ENCODE peak calls at places on chromosomes 12 and 14, in eight cellular contexts. Z is SK-N-SH, J is GM23338, S is GM23248, P is neural progenitor cell, U is PC-3, X is OCI-LY7, A is HCT116. B is an unnamed sample.

GRCh38 chr12:80714055-80714454 is 2.7 kb upstream of the MYF5 start:
- DNase-seq in P (peak; percentile 73), J (peak; percentile 79), A (no peak), S (no peak), Z (no peak), U (no peak), X (no peak), B (peak; percentile 26)

GRCh38 chr12:79008591-79008990 is 144.0 kb downstream of the SYT1 start:
- DNase-seq in J (no peak), U (no peak), Z (no peak), P (no peak), X (no peak), S (no peak), A (no peak), B (no peak)

GRCh38 chr14:51616724-51617409 is 34.8 kb upstream of the FRMD6 start:
- DNase-seq in A (peak; percentile 62), Z (no peak), S (peak; percentile 82), J (no peak), X (no peak), P (no peak), U (peak; percentile 99), B (peak; percentile 60)

GRCh38 chr12:21644516-21644915 is 13.1 kb downstream of the LDHB start:
- DNase-seq in J (no peak), S (no peak), U (no peak), P (no peak), X (no peak), A (no peak), Z (no peak), B (no peak)

GRCh38 chr14:29028973-29029582 is 262.5 kb downstream of the FOXG1 start:
- DNase-seq in S (no peak), P (peak; percentile 73), X (no peak), A (no peak), U (peak; percentile 59), J (peak; percentile 83), Z (no peak), B (peak; percentile 73)

GRCh38 chr14:68979722-68980552 is 835 bp upstream of the ACTN1 start:
- DNase-seq in A (no peak), P (peak; percentile 86), Z (no peak), U (peak; percentile 75), S (peak; percentile 74), X (no peak), J (peak; percentile 83), B (peak; percentile 65)

GRCh38 chr12:51863363-51863920 is 14.9 kb upstream of the FIGNL2 start:
- DNase-seq in S (no peak), Z (no peak), P (peak; percentile 78), A (no peak), J (no peak), U (no peak), X (no peak), B (no peak)

GRCh38 chr14:102654298-102654697 is 61.8 kb downstream of the RCOR1 start:
- DNase-seq in A (no peak), J (no peak), X (no peak), P (no peak), U (peak; percentile 64), Z (no peak), S (no peak), B (no peak)

GRCh38 chr14:79896009-79896408 is 315.3 kb downstream of the DIO2 start:
- DNase-seq in A (no peak), U (no peak), S (no peak), P (no peak), J (no peak), X (no peak), Z (no peak), B (no peak)

GRCh38 chr14:50619569-50620141 is 48.5 kb downstream of the SAV1 start:
- DNase-seq in J (peak; percentile 60), X (peak; percentile 53), P (peak; percentile 22), A (peak; percentile 32), Z (peak; percentile 27), S (peak; percentile 60), U (peak; percentile 72), B (peak; percentile 34)

GRCh38 chr14:31529053-31529452 is 32.2 kb upstream of the NUBPL start:
- DNase-seq in U (no peak), Z (no peak), X (no peak), A (no peak), S (no peak), P (no peak), J (no peak), B (no peak)

GRCh38 chr12:1213205-1213604 is 222.2 kb downstream of the ERC1 start:
- DNase-seq in S (no peak), P (no peak), A (no peak), U (no peak), Z (no peak), J (no peak), X (no peak), B (no peak)

GRCh38 chr14:69079188-69079742 is 73.7 kb downstream of the DCAF5 start:
- DNase-seq in S (peak; percentile 89), P (no peak), U (peak; percentile 95), A (no peak), X (no peak), Z (no peak), J (peak; percentile 17), B (peak; percentile 55)

GRCh38 chr12:107091989-107092641 is 1.2 kb downstream of the CRY1 start:
- DNase-seq in U (peak; percentile 97), S (peak; percentile 95), X (peak; percentile 20), Z (peak; percentile 57), P (peak; percentile 85), J (peak; percentile 91), A (peak; percentile 96), B (peak; percentile 91)

GRCh38 chr12:12784911-12785814 is at the start of gene APOLD1:
- DNase-seq in S (no peak), A (no peak), U (no peak), Z (no peak), X (peak; percentile 16), J (peak; percentile 69), P (peak; percentile 17), B (no peak)

GRCh38 chr14:59097681-59098080 is 90.8 kb upstream of the DAAM1 start:
- DNase-seq in U (no peak), S (peak; percentile 69), J (no peak), P (no peak), X (no peak), A (no peak), Z (no peak), B (no peak)

GRCh38 chr14:59098377-59098776 is 90.1 kb upstream of the DAAM1 start:
- DNase-seq in J (no peak), P (no peak), Z (no peak), U (peak; percentile 91), X (no peak), S (peak; percentile 93), A (no peak), B (peak; percentile 33)

GRCh38 chr14:59100203-59100602 is 88.3 kb upstream of the DAAM1 start:
- DNase-seq in A (no peak), S (no peak), X (no peak), J (no peak), U (no peak), P (no peak), Z (no peak), B (no peak)

GRCh38 chr14:59103396-59103795 is 85.1 kb upstream of the DAAM1 start:
- DNase-seq in A (no peak), P (no peak), U (no peak), X (no peak), S (peak; percentile 71), J (no peak), Z (no peak), B (no peak)

GRCh38 chr14:59101441-59101840 is 87.0 kb upstream of the DAAM1 start:
- DNase-seq in J (no peak), P (no peak), S (no peak), X (no peak), U (no peak), Z (no peak), A (no peak), B (no peak)
- TF ChIP-seq EZH2phosphoT487 in J (no peak), P (no peak), S (no peak), X (no peak), U (no peak), Z (no peak), A (no peak), B (no peak)

DNA sequence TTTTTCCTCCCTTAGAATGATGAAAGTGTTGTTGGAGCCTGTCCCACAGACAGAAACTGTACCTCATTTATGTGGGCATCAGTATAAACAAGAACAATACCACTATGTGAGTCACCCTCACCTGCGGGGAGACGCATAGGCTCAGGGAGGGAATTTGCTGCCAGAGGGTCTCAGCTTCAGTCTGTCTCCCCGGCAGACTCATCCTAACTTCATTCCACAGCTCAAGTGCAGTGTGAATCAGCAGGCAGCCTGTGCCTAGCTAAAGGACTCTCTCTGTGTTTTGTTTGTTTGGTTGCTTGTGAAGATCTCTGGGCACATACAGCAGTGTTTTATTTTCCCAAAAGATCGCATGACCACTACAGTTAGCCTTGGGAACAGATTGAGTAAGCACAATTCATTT is 98.9 kb downstream of the PRKCH start:
- DNase-seq in Z (no peak), A (peak; percentile 6), X (no peak), S (peak; percentile 6), P (no peak), U (peak; percentile 88), J (no peak), B (no peak)
- H3K4me1 ChIP-seq in Z (no peaks in the 10 kb centered on the region), A (peaks cover 17% of the 10 kb centered on the region), X (no peaks in the 10 kb centered on the region), S (no peaks in the 10 kb centered on the region), P (peaks cover 6% of the 10 kb centered on the region), U (peaks cover 19% of the 10 kb centered on the region), J (no peaks in the 10 kb centered on the region), B (peaks cover 12% of the 10 kb centered on the region)

DNA sequence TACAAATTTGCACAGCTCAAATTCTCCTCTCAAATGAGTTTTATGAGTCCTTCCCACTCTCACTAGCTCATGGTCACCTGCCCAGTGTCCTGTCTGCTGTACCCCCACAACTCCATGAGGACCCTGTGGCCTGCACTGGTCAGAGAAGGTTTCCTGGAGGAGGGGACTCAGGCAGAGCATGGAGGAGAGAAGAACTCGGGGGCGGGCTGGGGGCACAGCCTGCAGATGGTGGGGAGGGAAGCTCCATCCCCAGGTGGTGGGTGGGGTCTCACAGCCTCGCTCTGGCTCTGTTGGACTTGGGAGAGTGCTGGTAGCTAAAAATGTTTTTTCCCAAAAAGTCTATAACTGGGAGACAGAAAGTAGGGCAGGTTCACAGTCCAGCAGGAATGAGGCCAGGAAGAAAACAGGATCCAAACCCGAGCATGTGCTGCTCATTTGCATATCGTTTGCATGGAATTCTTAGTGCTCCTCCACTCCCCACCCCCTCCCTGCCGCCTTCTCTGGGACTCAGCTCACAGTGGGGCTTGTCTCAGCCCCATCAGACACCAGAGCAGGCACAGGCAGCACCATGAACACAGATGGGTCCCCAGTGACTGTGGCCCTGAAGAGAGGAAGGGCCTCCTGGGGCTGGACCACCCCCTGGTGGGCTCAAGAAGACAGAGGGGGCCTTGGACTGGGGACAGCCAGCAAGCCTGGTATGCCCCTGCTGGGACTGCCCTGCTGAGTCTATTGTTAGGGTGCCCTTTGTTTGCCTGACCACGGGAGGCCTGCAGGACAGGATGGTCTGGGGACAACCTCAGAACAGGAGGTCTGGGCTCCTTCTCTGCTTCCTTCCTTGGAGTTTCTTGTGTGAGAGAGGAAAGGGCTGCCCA is 67.1 kb upstream of the SFSWAP start:
- DNase-seq in U (no peak), P (no peak), J (no peak), A (no peak), X (no peak), S (no peak), Z (no peak), B (no peak)
- TF ChIP-seq EZH2phosphoT487 in U (no peak), P (no peak), J (no peak), A (no peak), X (no peak), S (no peak), Z (no peak), B (no peak)

DNA sequence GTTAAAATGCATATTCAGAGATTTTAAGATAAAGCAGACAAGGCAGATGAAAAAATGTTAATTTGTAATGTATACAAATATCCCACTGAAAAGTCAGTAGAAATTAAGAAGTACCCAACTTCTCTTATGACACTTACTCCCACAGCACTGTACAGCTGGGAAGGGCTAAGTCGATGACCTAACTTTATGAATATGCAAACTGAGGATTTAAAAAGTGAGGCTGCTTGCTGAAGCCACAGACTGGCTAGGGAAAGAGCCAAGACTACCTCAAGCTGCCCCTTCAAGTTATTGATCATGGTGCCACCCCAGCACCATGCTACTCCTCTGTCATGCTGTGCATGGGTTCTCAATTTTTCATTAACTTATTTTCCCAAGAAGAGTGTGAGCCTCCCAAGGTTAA is 17.0 kb downstream of the PPM1H start:
- DNase-seq in P (no peak), X (no peak), J (no peak), S (no peak), A (no peak), U (no peak), Z (no peak), B (no peak)
- H3K4me1 ChIP-seq in P (no peaks in the 10 kb centered on the region), X (no peaks in the 10 kb centered on the region), J (peaks cover 58% of the 10 kb centered on the region), S (no peaks in the 10 kb centered on the region), A (peaks cover 6% of the 10 kb centered on the region), U (peaks cover 33% of the 10 kb centered on the region), Z (no peaks in the 10 kb centered on the region), B (peaks cover 14% of the 10 kb centered on the region)

B was measured in hepatocyte.